ENCODE peak calls at places on chromosomes 7 and 10, in six cellular contexts. D is CD14-positive monocyte, Q is mammary epithelial cell, F is HFFc6, G is psoas muscle, Y is fibroblast of the aortic adventitia. J is an unnamed sample.

GRCh38 chr7:8991159-8991558 is 557.8 kb downstream of the NXPH1 start:
- DNase-seq in F (no peak), Y (no peak), Q (no peak), G (no peak), D (no peak), J (no peak)

GRCh38 chr10:131943021-131943814 is 38.5 kb downstream of the BNIP3 start:
- DNase-seq in F (no peak), G (no peak), D (no peak), Q (no peak), Y (peak; percentile 6), J (no peak)

GRCh38 chr7:29332875-29333482 is 138.4 kb downstream of the CHN2 start:
- DNase-seq in F (no peak), D (no peak), Q (no peak), Y (no peak), G (no peak), J (no peak)

GRCh38 chr10:16887565-16887964 is 70.3 kb upstream of the RSU1 start:
- DNase-seq in Q (peak; percentile 25), F (peak; percentile 93), D (no peak), G (no peak), Y (peak; percentile 94), J (no peak)

GRCh38 chr10:54139819-54140428 is 661.1 kb downstream of the PCDH15 start:
- DNase-seq in D (no peak), Q (no peak), G (no peak), F (no peak), Y (no peak), J (no peak)

GRCh38 chr7:151699920-151700319 is 177.0 kb downstream of the PRKAG2 start:
- DNase-seq in Y (peak; percentile 35), F (no peak), G (no peak), Q (no peak), D (peak; percentile 57), J (no peak)

GRCh38 chr7:157770716-157771320 is 434.0 kb downstream of the DNAJB6 start:
- DNase-seq in Q (no peak), Y (no peak), D (no peak), G (no peak), F (no peak), J (no peak)

GRCh38 chr7:12385364-12385786 is 18.3 kb downstream of the VWDE start:
- DNase-seq in F (no peak), Y (no peak), D (no peak), G (no peak), Q (no peak), J (no peak)

GRCh38 chr10:10045765-10046028 is 972.0 kb upstream of the CELF2 start:
- DNase-seq in Q (no peak), D (no peak), Y (no peak), F (no peak), G (no peak), J (no peak)

GRCh38 chr10:13100349-13101294 is 659 bp downstream of the OPTN start:
- DNase-seq in Y (peak; percentile 36), D (no peak), F (peak; percentile 20), Q (peak; percentile 42), G (no peak), J (peak; percentile 38)

GRCh38 chr7:131733604-131734003 is 177.2 kb upstream of the PODXL start:
- DNase-seq in F (no peak), Q (no peak), D (no peak), Y (no peak), G (no peak), J (no peak)

GRCh38 chr7:93779115-93779514 is 111.4 kb downstream of the TFPI2 start:
- DNase-seq in F (no peak), Y (no peak), D (no peak), Q (no peak), G (no peak), J (no peak)

GRCh38 chr7:135508853-135509588 is 881 bp downstream of the CNOT4 start:
- DNase-seq in G (no peak), Y (peak; percentile 23), Q (peak; percentile 44), D (no peak), F (peak; percentile 19), J (no peak)

GRCh38 chr10:72800000-72800740 is 93.4 kb upstream of the OIT3 start:
- DNase-seq in Q (no peak), Y (peak; percentile 92), D (no peak), G (no peak), F (no peak), J (no peak)

DNA sequence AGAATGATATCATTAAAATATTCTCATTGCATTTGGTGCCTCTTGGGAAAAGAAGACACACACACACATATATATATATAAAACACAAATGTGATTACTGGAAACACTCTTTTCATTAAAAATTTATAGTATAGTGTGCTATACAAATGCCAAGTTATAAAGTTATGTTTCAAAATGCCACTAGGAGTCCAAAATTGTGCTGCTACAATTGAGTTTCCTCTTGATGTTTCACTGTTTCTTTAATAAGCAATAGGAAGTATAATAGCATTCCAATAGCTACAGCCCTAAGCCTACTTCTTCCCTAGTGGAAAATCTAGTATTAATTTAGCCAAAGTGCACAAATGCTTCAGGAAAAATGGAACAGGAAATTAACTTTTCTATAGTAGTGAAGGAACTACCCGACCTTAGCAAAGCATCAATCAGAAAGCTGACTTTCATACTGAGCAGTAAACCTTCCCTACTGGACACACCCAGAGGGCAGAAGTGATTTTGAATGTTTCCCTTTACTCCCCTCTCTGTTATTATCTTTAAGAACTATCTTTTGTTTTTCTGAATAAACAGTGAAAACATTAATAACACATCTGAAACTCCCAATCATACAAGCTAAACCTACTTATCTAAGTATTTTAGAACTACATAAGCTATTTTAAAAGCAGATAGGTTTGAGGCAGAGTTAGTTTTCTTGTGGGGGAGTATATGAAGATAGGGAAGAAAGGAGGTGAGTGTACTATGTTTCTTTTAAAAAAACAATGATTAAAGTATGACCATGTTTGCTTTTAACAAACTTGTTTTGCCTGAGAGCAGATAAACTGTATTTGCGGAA is 13.6 kb downstream of the CPED1 start:
- DNase-seq in G (no peak), Y (no peak), D (no peak), Q (no peak), F (no peak), J (no peak)
- TF ChIP-seq CTCF in G (peak; percentile 5), Y (no peak), D (no peak), Q (no peak), F (no peak), J (no peak)

GRCh38 chr10:112429654-112430230 is 17.0 kb downstream of the ZDHHC6 start:
- DNase-seq in D (no peak), Q (no peak), F (no peak), Y (no peak), G (no peak), J (no peak)

GRCh38 chr10:112429147-112429546 is 17.6 kb downstream of the ZDHHC6 start:
- DNase-seq in Q (no peak), Y (no peak), F (no peak), G (no peak), D (no peak), J (no peak)

DNA sequence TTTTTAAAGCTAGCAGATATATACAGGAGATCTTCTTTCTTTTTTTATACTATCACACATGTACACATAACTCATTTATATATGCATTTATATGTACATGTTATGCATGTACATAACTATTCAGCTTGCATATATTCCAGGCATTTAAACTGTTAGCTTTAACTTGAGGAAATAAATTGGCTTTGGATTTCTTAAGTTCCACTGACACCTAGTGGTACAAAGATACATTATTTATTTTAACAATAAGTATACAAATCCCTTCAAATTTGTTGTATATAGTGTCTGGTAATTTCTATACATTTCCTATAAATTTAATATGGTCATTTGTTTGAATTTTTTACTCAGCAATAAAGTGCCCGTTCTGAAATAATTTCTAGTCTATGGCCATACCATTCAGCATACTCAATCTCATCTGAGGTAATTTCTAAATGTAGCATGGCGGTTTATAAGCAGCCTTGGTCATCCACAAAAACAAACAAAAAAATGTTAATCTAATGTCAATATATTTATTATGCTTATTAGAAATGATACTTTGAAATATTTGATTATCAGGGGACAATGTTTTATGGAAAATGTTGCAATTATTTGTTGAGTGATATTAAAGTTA is 11.6 kb downstream of the ZDHHC6 start:
- DNase-seq in G (no peak), D (no peak), Q (peak; percentile 3), F (peak; percentile 37), Y (peak; percentile 72), J (no peak)
- TF ChIP-seq CTCF in G (peak; percentile 45), D (peak; percentile 55), Q (peak; percentile 39), F (peak; percentile 86), Y (peak; percentile 39), J (no peak)

GRCh38 chr10:124557648-124558338 is 96.2 kb downstream of the LHPP start:
- DNase-seq in Q (no peak), F (no peak), G (peak; percentile 25), D (no peak), Y (no peak), J (no peak)
- TF ChIP-seq CTCF in Q (no peak), F (no peak), G (no peak), D (no peak), Y (no peak), J (no peak)

GRCh38 chr7:91945476-91945875 is 4.8 kb downstream of the AKAP9 start:
- DNase-seq in G (no peak), Q (peak; percentile 20), D (no peak), Y (peak; percentile 54), F (peak; percentile 71), J (no peak)

GRCh38 chr7:91941450-91941849 is 788 bp downstream of the AKAP9 start:
- DNase-seq in Y (peak; percentile 30), D (peak; percentile 47), G (peak; percentile 37), Q (peak; percentile 44), F (peak; percentile 17), J (no peak)

GRCh38 chr7:91942312-91942711 is 1.6 kb downstream of the AKAP9 start:
- DNase-seq in Y (no peak), F (no peak), D (no peak), G (no peak), Q (peak; percentile 1), J (no peak)

GRCh38 chr7:91940171-91940570 is 491 bp upstream of the AKAP9 start:
- DNase-seq in G (peak; percentile 18), Y (peak; percentile 17), F (no peak), D (no peak), Q (no peak), J (no peak)

GRCh38 chr7:91940572-91941341 is at the start of gene AKAP9:
- DNase-seq in D (peak; percentile 78), G (peak; percentile 87), Y (peak; percentile 58), Q (peak; percentile 86), F (peak; percentile 62), J (peak; percentile 58)
- TF ChIP-seq CTCF in D (no peak), G (no peak), Y (no peak), Q (no peak), F (no peak), J (no peak)

GRCh38 chr10:95177429-95177828 is 16.6 kb upstream of the ACSM6 start:
- DNase-seq in D (no peak), G (no peak), Q (no peak), F (no peak), Y (no peak), J (no peak)

GRCh38 chr10:95172851-95173250 is 21.2 kb upstream of the ACSM6 start:
- DNase-seq in D (no peak), G (no peak), F (no peak), Y (no peak), Q (peak; percentile 48), J (no peak)

GRCh38 chr10:95178797-95179196 is 15.2 kb upstream of the ACSM6 start:
- DNase-seq in Y (no peak), F (no peak), Q (no peak), D (no peak), G (no peak), J (no peak)

GRCh38 chr10:95178266-95178665 is 15.8 kb upstream of the ACSM6 start:
- DNase-seq in Q (no peak), Y (no peak), G (no peak), D (no peak), F (no peak), J (no peak)

DNA sequence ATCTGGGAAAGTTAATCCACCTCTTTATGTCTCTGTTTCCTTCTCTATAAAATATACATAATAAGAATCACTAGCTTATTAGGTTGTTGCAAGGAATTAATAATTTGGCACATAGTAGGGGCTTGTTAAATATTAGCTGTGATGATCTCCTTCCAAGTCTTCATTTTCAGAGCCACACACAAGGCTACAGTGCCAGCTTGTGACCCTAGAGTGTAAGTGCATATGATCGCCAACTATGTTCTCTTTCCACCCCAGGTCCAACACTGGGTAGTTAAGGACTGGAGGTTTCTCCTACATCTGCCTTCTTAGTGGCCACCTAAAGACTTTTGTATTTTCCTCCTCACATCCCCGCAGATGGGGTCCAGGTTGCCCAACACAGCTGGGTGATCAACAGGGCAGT is 17.9 kb upstream of the ACSM6 start:
- DNase-seq in D (no peak), G (no peak), F (no peak), Q (no peak), Y (no peak), J (no peak)
- TF ChIP-seq CTCF in D (no peak), G (no peak), F (no peak), Q (peak; percentile 47), Y (no peak), J (no peak)